ENCODE peak calls at places on chromosomes 13 and 19, in four cellular contexts. P is SK-N-SH; T is brain microvascular endothelial cell; F is CD8-positive, alpha-beta T cell. H is an unnamed sample.

GRCh38 chr19:40936755-40937154 is 54.3 kb upstream of the CYP2B6 start:
- DNase-seq in P (no peak), T (no peak), F (no peak), H (no peak)

GRCh38 chr13:105345116-105345515 is 1190.3 kb downstream of the EFNB2 start:
- DNase-seq in T (no peak), F (no peak), P (no peak), H (no peak)

GRCh38 chr19:44689290-44690130 is 9.4 kb upstream of the CEACAM16 start:
- DNase-seq in F (peak; percentile 87), P (peak; percentile 78), T (peak; percentile 60), H (peak; percentile 87)

GRCh38 chr13:100898431-100898830 is 223.8 kb upstream of the TMTC4 start:
- DNase-seq in T (no peak), F (no peak), P (no peak), H (no peak)

GRCh38 chr19:49749055-49749716 is 13.9 kb downstream of the TSKS start:
- DNase-seq in F (no peak), T (no peak), P (peak; percentile 58), H (no peak)

GRCh38 chr13:75689686-75690085 is 53.6 kb downstream of the LMO7 start:
- DNase-seq in P (no peak), T (no peak), F (no peak), H (no peak)

GRCh38 chr19:2087621-2088100 is 8.5 kb downstream of the MOB3A start:
- DNase-seq in P (peak; percentile 12), F (no peak), T (no peak), H (no peak)

GRCh38 chr19:45781282-45782161 is 768 bp downstream of the DMPK start:
- DNase-seq in P (no peak), T (no peak), F (no peak), H (peak; percentile 44)

GRCh38 chr13:51797664-51798488 is 6.1 kb downstream of the DHRS12 start:
- DNase-seq in T (peak; percentile 40), F (no peak), P (peak; percentile 76), H (no peak)

GRCh38 chr19:35860818-35861639 is 4.3 kb downstream of the KIRREL2 start:
- DNase-seq in F (no peak), P (no peak), T (no peak), H (no peak)

DNA sequence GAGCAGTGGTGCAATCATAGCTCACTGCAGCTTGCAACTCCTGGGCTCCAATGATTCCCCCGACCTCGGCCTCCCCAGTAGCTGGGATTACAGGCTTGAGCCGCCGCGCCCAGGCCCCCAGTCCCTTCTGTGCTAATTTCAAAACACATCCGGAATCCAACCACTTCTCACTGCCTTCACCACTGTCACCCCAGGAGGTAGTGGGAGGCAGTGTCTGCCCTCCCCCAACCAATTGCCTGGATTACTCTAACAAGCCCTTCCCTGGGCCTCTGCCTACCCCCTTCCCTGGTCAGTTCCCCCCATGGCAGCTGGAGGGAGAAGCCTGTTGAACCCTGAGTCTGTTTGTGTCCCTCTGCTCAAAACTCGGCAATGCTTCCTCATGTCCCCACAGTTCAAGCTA is 2.3 kb downstream of the PRAM1 start:
- DNase-seq in F (no peak), T (no peak), P (no peak), H (no peak)
- H3K27ac ChIP-seq in F (no peak overlapping the region), T (no peak overlapping the region), P (no peak overlapping the region), H (no peak overlapping the region)

GRCh38 chr19:3358392-3358918 is 7.9 kb upstream of the NFIC start:
- DNase-seq in F (no peak), T (no peak), P (peak; percentile 74), H (no peak)
- H3K27me3 ChIP-seq in F (no peaks in the 10 kb centered on the region), T (no peaks in the 10 kb centered on the region), P (no peaks in the 10 kb centered on the region), H (peaks cover 3% of the 10 kb centered on the region)

GRCh38 chr13:111007209-111007608 is 92.3 kb upstream of the ANKRD10 start:
- DNase-seq in F (no peak), P (no peak), T (peak; percentile 16), H (peak; percentile 51)
- H3K27ac ChIP-seq in F (no peak overlapping the region), P (no peak overlapping the region), T (peak overlapping the region; percentile 96), H (peak overlapping the region; percentile 84)

GRCh38 chr13:43698743-43699142 is 88.0 kb downstream of the ENOX1 start:
- DNase-seq in T (peak; percentile 36), F (no peak), P (no peak), H (no peak)
- H3K27me3 ChIP-seq in T (no peaks in the 10 kb centered on the region), F (no peaks in the 10 kb centered on the region), P (no peaks in the 10 kb centered on the region), H (no peaks in the 10 kb centered on the region)

GRCh38 chr13:67372868-67373464 is 142.8 kb upstream of the PCDH9 start:
- DNase-seq in P (no peak), F (no peak), T (no peak), H (no peak)
- H3K27ac ChIP-seq in P (no peak overlapping the region), F (no peak overlapping the region), T (no peak overlapping the region), H (no peak overlapping the region)

GRCh38 chr13:39688278-39688677 is 32.8 kb downstream of the COG6 start:
- DNase-seq in P (no peak), T (no peak), F (no peak), H (no peak)

GRCh38 chr13:39685652-39686051 is 30.2 kb downstream of the COG6 start:
- DNase-seq in F (no peak), T (no peak), P (no peak), H (no peak)

GRCh38 chr13:39684531-39685137 is 29.2 kb downstream of the COG6 start:
- DNase-seq in P (peak; percentile 23), T (no peak), F (no peak), H (no peak)

GRCh38 chr13:39692650-39693438 is 37.4 kb downstream of the COG6 start:
- DNase-seq in F (no peak), T (no peak), P (no peak), H (peak; percentile 37)

DNA sequence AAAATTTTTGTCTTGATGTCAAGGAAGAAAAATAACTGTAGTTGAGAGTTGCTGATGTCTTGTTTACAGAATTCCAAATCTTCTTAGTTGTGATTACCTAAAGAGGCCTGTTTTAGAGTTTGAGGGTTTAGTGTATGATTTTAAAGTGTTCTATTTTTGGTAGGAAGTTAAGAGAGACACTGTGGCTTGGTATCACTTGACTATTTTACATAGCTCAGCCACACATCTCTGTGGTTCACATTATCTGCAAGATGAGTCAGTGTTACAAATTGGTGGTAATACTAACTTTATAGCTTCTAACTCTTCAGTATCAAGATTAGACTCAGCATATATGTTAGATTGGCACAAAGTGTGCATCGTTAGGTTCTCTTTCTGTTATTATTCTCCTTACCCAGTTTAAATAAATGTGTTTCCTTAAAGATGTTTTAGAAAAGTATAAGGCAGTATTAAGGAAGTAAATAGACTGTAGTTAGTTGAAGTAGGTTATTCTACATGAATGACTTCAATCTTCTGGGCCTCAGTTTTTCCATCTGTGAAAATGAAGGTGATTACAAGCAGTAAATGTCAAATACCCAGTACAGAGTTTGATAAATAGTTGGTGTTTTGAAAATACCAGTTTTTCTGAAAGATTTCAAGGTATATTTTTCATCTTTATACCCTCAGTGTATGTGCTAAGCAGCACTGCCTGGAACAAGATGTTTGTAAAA is 33.4 kb downstream of the COG6 start:
- DNase-seq in T (peak; percentile 53), F (no peak), P (no peak), H (no peak)
- H3K27me3 ChIP-seq in T (no peaks in the 10 kb centered on the region), F (no peaks in the 10 kb centered on the region), P (no peaks in the 10 kb centered on the region), H (no peaks in the 10 kb centered on the region)

GRCh38 chr13:40408602-40409001 is 257.8 kb downstream of the FOXO1 start:
- DNase-seq in P (no peak), F (no peak), T (peak; percentile 41), H (no peak)

GRCh38 chr13:40406405-40407138 is 259.9 kb downstream of the FOXO1 start:
- DNase-seq in P (no peak), F (no peak), T (peak; percentile 78), H (no peak)

GRCh38 chr13:40410315-40410714 is 256.1 kb downstream of the FOXO1 start:
- DNase-seq in P (no peak), T (no peak), F (no peak), H (no peak)

GRCh38 chr13:40407567-40407966 is 258.9 kb downstream of the FOXO1 start:
- DNase-seq in T (no peak), P (no peak), F (no peak), H (no peak)

DNA sequence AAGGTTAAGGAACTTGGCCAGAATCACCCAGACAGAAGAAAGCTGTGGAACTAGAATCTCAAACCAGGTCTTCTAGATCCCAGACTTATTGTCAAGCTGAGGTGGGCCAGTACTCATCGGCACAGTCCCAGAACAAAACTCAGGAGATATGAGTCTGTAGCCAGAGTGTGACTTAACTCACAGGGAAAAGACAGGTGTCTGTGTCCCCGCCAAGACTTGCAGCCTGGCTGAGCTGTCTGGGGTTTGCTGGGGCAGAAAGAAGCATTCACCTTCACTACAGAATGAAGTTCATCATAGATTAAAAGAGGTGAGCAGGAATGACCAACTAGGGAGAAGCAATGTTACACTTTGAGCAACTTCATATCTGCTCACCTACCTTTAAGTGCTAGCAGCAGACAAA is 257.2 kb downstream of the FOXO1 start:
- DNase-seq in F (no peak), P (no peak), T (no peak), H (no peak)
- H3K27ac ChIP-seq in F (no peak overlapping the region), P (no peak overlapping the region), T (no peak overlapping the region), H (no peak overlapping the region)

DNA sequence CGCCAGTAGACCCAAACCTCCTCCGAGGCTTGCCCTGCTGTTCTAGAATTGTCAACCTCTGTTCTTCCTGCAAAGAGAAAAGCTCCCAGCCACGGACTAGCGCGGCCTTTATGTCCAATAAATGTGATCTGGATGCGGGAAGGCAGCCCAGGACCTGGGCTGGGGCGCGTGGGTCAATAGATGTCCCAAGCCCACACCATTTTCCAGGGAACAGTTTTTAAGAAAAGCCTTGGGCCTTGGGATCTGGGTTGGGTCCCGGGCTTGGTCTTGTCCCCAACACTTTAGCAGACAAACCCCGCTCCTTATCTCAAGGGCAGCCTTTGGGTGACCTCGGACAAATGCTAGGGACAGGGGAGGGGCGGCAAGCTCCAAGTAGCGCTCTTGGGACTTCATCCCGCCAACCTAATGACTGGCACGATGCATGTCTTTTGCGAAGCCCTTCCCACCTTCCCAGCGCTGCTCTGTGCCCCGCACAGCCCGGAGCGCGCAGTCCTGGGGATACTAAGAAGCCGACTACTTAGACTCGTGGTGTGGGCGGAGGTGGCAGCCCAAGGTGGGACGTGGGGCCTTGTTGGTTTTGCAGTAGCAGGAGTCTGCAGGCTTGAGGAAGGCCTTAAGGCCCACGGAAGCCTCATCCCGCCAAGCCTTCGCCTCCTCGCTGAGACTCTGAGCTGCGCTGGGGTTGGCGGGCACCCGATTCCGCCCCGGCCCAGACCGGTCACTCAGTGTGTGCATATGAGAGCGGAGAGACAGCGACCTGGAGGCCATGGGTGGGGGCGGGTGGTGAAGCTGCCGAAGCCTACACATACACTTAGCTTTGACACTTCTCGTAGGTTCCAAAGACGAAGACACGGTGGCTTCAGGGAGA is 10.8 kb downstream of the SOX21 start:
- DNase-seq in F (no peak), T (no peak), P (no peak), H (no peak)
- H3K27me3 ChIP-seq in F (peaks cover 13% of the 10 kb centered on the region), T (peaks cover 86% of the 10 kb centered on the region), P (peaks cover 59% of the 10 kb centered on the region), H (peaks cover 5% of the 10 kb centered on the region)

GRCh38 chr13:44648392-44649117 is 72.4 kb upstream of the TSC22D1 start:
- DNase-seq in P (peak; percentile 29), F (no peak), T (no peak), H (no peak)

GRCh38 chr13:44651209-44651608 is 75.1 kb upstream of the TSC22D1 start:
- DNase-seq in T (no peak), P (no peak), F (no peak), H (no peak)

GRCh38 chr13:44651724-44652123 is 75.6 kb upstream of the TSC22D1 start:
- DNase-seq in T (no peak), F (no peak), P (no peak), H (no peak)

GRCh38 chr13:44649834-44650233 is 73.7 kb upstream of the TSC22D1 start:
- DNase-seq in F (no peak), P (no peak), T (no peak), H (no peak)

GRCh38 chr13:44649118-44649455 is 73.0 kb upstream of the TSC22D1 start:
- DNase-seq in T (no peak), P (no peak), F (no peak), H (no peak)
- H3K27ac ChIP-seq in T (no peak overlapping the region), P (no peak overlapping the region), F (no peak overlapping the region), H (no peak overlapping the region)